ENCODE peak calls at places on chromosomes 3 and 15, in four cellular contexts. V is endothelial cell, A is D721Med, Z is B cell. E is an unnamed sample.
A peak's percentile ranks its signal among the peaks of the same experiment; 100 is the strongest.

GRCh38 chr15:93126496-93127083 is 37.6 kb upstream of the RGMA start:
- DNase-seq in V (no peak), Z (no peak), A (no peak), E (no peak)

GRCh38 chr3:12155833-12156232 is 2.9 kb downstream of the TIMP4 start:
- DNase-seq in A (no peak), Z (no peak), V (no peak), E (peak; percentile 72)

GRCh38 chr15:93072440-93073394 is 16.3 kb downstream of the RGMA start:
- DNase-seq in Z (no peak), V (peak; percentile 69), A (peak; percentile 58), E (no peak)

GRCh38 chr3:40677749-40678148 is 153.0 kb downstream of the ZNF621 start:
- DNase-seq in A (no peak), Z (no peak), V (no peak), E (no peak)

GRCh38 chr15:91067026-91067425 is 33.0 kb upstream of the SV2B start:
- DNase-seq in V (no peak), A (no peak), Z (no peak), E (no peak)

GRCh38 chr3:19547665-19548464 is 386.2 kb downstream of the EFHB start:
- DNase-seq in A (no peak), Z (no peak), V (no peak), E (no peak)

GRCh38 chr15:58200739-58201138 is 62.6 kb downstream of the AQP9 start:
- DNase-seq in Z (no peak), A (no peak), V (no peak), E (no peak)

GRCh38 chr3:60746690-60747416 is 504.4 kb downstream of the FHIT start:
- DNase-seq in A (no peak), Z (no peak), V (peak; percentile 7), E (no peak)

GRCh38 chr3:27615555-27615954 is 106.6 kb downstream of the EOMES start:
- DNase-seq in A (no peak), Z (no peak), V (no peak), E (no peak)

GRCh38 chr3:55690161-55690560 is 203.1 kb upstream of the WNT5A start:
- DNase-seq in A (no peak), V (no peak), Z (no peak), E (no peak)

GRCh38 chr3:127676921-127677351 is 4.2 kb downstream of the ABTB1 start:
- DNase-seq in Z (no peak), V (no peak), A (no peak), E (no peak)

GRCh38 chr3:140816372-140816771 is 125.3 kb upstream of the SLC25A36 start:
- DNase-seq in A (no peak), V (no peak), Z (peak; percentile 37), E (no peak)

GRCh38 chr15:44695274-44695673 is 15.8 kb downstream of the PATL2 start:
- DNase-seq in Z (no peak), V (no peak), A (no peak), E (no peak)

GRCh38 chr3:155497930-155498647 is 204.6 kb upstream of the STRIT1 start:
- DNase-seq in Z (no peak), V (no peak), A (no peak), E (no peak)

GRCh38 chr3:124890573-124891190 is 3.5 kb upstream of the ITGB5 start:
- DNase-seq in V (no peak), A (no peak), Z (no peak), E (no peak)

GRCh38 chr3:167740961-167741587 is 5.6 kb downstream of the SERPINI1 start:
- DNase-seq in V (peak; percentile 47), Z (peak; percentile 49), A (no peak), E (no peak)

E was measured in Peyer's patch.